ENCODE peak calls at places on chromosomes 1 and 21, in seven cellular contexts. W, U, I, J, S, L and E are unnamed samples. For H3K9me3 and H3K36me3, the result is how much of the 10 kb centered on the place peaks cover.

GRCh38 chr1:158793604-158794003 is 12.6 kb upstream of the OR6N2 start:
- DNase-seq in I (no peak), W (no peak), S (no peak), L (no peak), U (no peak), J (no peak), E (no peak)

GRCh38 chr1:7885513-7886298 is 32.8 kb upstream of the UTS2 start:
- DNase-seq in W (no peak), J (peak), L (no peak), U (peak), S (no peak), I (peak), E (no peak)

GRCh38 chr21:46295177-46295711 is 9.1 kb downstream of the YBEY start:
- DNase-seq in J (no peak), W (no peak), U (no peak), L (peak), S (peak), I (no peak), E (peak)

GRCh38 chr1:114718661-114719423 is 2.3 kb upstream of the NRAS start:
- DNase-seq in L (peak), W (no peak), J (no peak), I (no peak), S (peak), U (no peak), E (peak)

GRCh38 chr1:5141750-5142149 is 487.3 kb downstream of the AJAP1 start:
- DNase-seq in L (no peak), U (no peak), S (no peak), W (no peak), I (no peak), J (peak), E (no peak)

GRCh38 chr1:162011337-162012012 is 12.2 kb downstream of the OLFML2B start:
- DNase-seq in I (peak), W (no peak), S (no peak), J (no peak), U (no peak), L (peak), E (peak)

GRCh38 chr21:39134288-39134810 is 48.9 kb downstream of the PSMG1 start:
- DNase-seq in W (no peak), I (no peak), L (no peak), S (no peak), J (no peak), U (no peak), E (no peak)

GRCh38 chr1:224881762-224882211 is 47.7 kb upstream of the DNAH14 start:
- DNase-seq in S (no peak), L (no peak), I (no peak), J (no peak), U (no peak), W (no peak), E (no peak)

GRCh38 chr1:95117207-95118018 is at the start of gene TLCD4:
- DNase-seq in L (peak), W (no peak), S (peak), I (peak), U (peak), J (peak), E (peak)

GRCh38 chr21:41217656-41218380 is 49.9 kb downstream of the BACE2 start:
- DNase-seq in W (no peak), J (no peak), S (peak), L (peak), U (no peak), I (no peak), E (peak)

GRCh38 chr1:97412155-97412554 is 508.7 kb downstream of the DPYD start:
- DNase-seq in J (no peak), U (no peak), W (no peak), L (peak), S (peak), I (no peak), E (no peak)

GRCh38 chr1:125064481-125064880 is 3879.7 kb downstream of the SRGAP2C start:
- DNase-seq in J (no peak), L (no peak), I (no peak), U (no peak), S (no peak), W (no peak), E (no peak)

GRCh38 chr1:209527993-209528392 is 55.5 kb upstream of the CAMK1G start:
- DNase-seq in J (peak), L (no peak), W (no peak), I (no peak), U (no peak), S (peak), E (no peak)

GRCh38 chr1:67338642-67339041 is 31.0 kb downstream of the IL12RB2 start:
- DNase-seq in S (no peak), J (no peak), U (no peak), W (no peak), L (no peak), I (no peak), E (no peak)

GRCh38 chr1:83682132-83682531 is 316.8 kb downstream of the TTLL7 start:
- DNase-seq in J (no peak), W (no peak), U (no peak), L (no peak), I (no peak), S (no peak), E (no peak)

GRCh38 chr1:166695115-166695514 is 144.2 kb upstream of the POGK start:
- DNase-seq in L (no peak), U (no peak), W (no peak), I (no peak), S (no peak), J (no peak), E (no peak)

GRCh38 chr21:42238185-42238934 is 19.4 kb downstream of the ABCG1 start:
- DNase-seq in I (no peak), S (no peak), W (no peak), U (no peak), J (no peak), L (no peak), E (no peak)

GRCh38 chr1:19307804-19308508 is 4.0 kb downstream of the AKR7A2 start:
- DNase-seq in U (no peak), I (no peak), S (no peak), L (no peak), W (no peak), J (no peak), E (no peak)

GRCh38 chr1:62228883-62229187 is 34.2 kb downstream of the L1TD1 start:
- DNase-seq in L (no peak), J (no peak), S (no peak), U (no peak), I (no peak), W (no peak), E (no peak)

GRCh38 chr1:99650773-99651437 is 5.0 kb downstream of the PALMD start:
- DNase-seq in W (no peak), L (no peak), S (peak), J (no peak), U (no peak), I (no peak), E (no peak)

GRCh38 chr1:12189328-12189682 is 22.5 kb downstream of the TNFRSF1B start:
- DNase-seq in U (no peak), S (no peak), L (no peak), J (no peak), W (no peak), I (no peak), E (no peak)

GRCh38 chr1:12052997-12053686 is 10.0 kb upstream of the TNFRSF8 start:
- DNase-seq in J (peak), U (no peak), W (no peak), S (no peak), I (no peak), L (no peak), E (peak)

GRCh38 chr1:181153634-181153961 is 65.1 kb downstream of the IER5 start:
- DNase-seq in W (no peak), S (no peak), U (no peak), I (no peak), J (no peak), L (no peak), E (no peak)

GRCh38 chr1:181155339-181155738 is 66.8 kb downstream of the IER5 start:
- DNase-seq in U (no peak), J (no peak), L (no peak), W (no peak), S (no peak), I (no peak), E (no peak)

GRCh38 chr1:181151378-181152326 is 63.2 kb downstream of the IER5 start:
- DNase-seq in S (peak), I (no peak), W (no peak), J (no peak), U (no peak), L (peak), E (no peak)

GRCh38 chr1:181150842-181151241 is 62.3 kb downstream of the IER5 start:
- DNase-seq in J (no peak), W (no peak), S (no peak), I (no peak), L (no peak), U (no peak), E (no peak)

GRCh38 chr1:181152892-181153633 is 64.6 kb downstream of the IER5 start:
- DNase-seq in W (no peak), U (no peak), L (peak), J (peak), S (peak), I (peak), E (peak)
- H3K4me3 ChIP-seq in W (no peak), U (no peak), L (no peak), J (no peak), S (no peak), I (peak), E (no peak)

GRCh38 chr1:152228831-152229230 is 4.8 kb upstream of the HRNR start:
- DNase-seq in S (no peak), L (no peak), W (no peak), J (no peak), I (no peak), U (no peak), E (no peak)

GRCh38 chr1:152220166-152221163 is 3.5 kb downstream of the HRNR start:
- DNase-seq in W (no peak), U (no peak), L (no peak), J (no peak), I (no peak), S (no peak), E (no peak)

GRCh38 chr1:152227310-152227928 is 3.4 kb upstream of the HRNR start:
- DNase-seq in U (no peak), S (no peak), J (no peak), I (no peak), W (no peak), L (peak), E (no peak)

GRCh38 chr1:152225678-152226077 is 1.7 kb upstream of the HRNR start:
- DNase-seq in L (no peak), W (no peak), I (no peak), S (no peak), U (no peak), J (no peak), E (no peak)

GRCh38 chr1:152224093-152224492 is at the start of gene HRNR:
- DNase-seq in L (no peak), S (no peak), U (no peak), J (no peak), W (no peak), I (no peak), E (no peak)
- H3K9me3 ChIP-seq in L (under half), S (under half), U (under half), J (under half), W (under half), I (under half), E (under half)

DNA sequence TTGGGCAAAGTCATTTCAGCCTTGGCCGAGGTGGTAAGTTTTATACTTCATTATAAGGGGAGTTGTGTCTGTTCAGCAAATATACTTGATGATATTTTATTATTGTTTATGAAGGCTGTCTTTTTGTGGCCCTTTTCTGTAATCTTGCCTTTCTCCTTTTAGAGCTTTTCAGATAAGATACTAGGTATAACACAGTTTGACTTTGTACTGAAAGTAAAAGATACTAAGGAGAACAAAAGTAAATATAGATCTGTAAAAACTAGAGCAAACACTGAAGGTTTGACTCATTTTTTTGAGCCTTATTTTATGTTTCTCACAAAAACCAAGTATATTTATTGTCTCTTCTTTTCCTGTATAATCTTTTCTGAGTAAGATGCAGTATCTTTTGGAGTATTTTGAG is 61.9 kb downstream of the KIF1B start:
- DNase-seq in W (no peak), I (no peak), S (no peak), L (no peak), J (no peak), U (no peak), E (no peak)
- H3K36me3 ChIP-seq in W (under half), I (half or more), S (under half), L (under half), J (under half), U (under half), E (under half)

GRCh38 chr1:34792868-34793727 is at the start of gene GJA4:
- DNase-seq in I (no peak), J (no peak), L (no peak), U (no peak), W (no peak), S (no peak), E (no peak)
- H3K4me3 ChIP-seq in I (peak), J (no peak), L (no peak), U (no peak), W (peak), S (no peak), E (no peak)

GRCh38 chr21:21213297-21213696 is 215.1 kb downstream of the NCAM2 start:
- DNase-seq in U (no peak), J (no peak), S (peak), L (peak), W (no peak), I (no peak), E (no peak)
- H3K9me3 ChIP-seq in U (under half), J (under half), S (under half), L (under half), W (under half), I (under half), E (under half)

GRCh38 chr21:33246963-33247362 is 17.2 kb downstream of the IFNAR2 start:
- DNase-seq in U (no peak), I (no peak), L (no peak), S (no peak), J (no peak), W (no peak), E (no peak)

GRCh38 chr21:33255404-33255803 is 10.8 kb upstream of the IL10RB start:
- DNase-seq in L (no peak), U (no peak), W (no peak), J (no peak), S (no peak), I (no peak), E (no peak)

GRCh38 chr21:33254766-33255165 is 11.4 kb upstream of the IL10RB start:
- DNase-seq in S (no peak), U (no peak), W (no peak), I (no peak), J (no peak), L (no peak), E (no peak)

GRCh38 chr21:33247596-33247995 is 17.9 kb downstream of the IFNAR2 start:
- DNase-seq in J (no peak), U (no peak), L (no peak), W (no peak), S (no peak), I (no peak), E (no peak)

DNA sequence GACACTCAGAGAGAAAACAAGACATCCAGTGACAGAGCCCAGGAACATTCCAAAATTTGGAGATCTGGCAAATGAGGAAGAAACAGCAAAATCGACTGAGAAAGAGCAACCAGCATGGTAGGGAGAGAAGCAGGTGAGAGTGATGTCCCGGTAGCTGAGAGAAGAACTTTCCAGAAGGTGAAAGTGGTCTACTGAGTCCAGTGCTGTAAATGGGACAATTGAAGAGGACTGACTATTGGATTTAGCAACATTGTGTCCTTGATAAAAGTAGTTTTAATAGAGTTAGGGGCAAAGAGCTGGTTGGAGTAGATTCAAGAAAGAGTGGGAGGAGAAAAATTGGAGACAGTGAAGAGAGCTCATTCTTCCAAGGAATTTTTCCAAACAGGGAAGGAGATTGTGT is 15.0 kb upstream of the IL10RB start:
- DNase-seq in J (no peak), U (no peak), L (no peak), S (no peak), W (no peak), I (no peak), E (no peak)
- H3K36me3 ChIP-seq in J (under half), U (under half), L (under half), S (under half), W (under half), I (half or more), E (under half)

GRCh38 chr1:232307299-232307698 is 322.6 kb downstream of the SIPA1L2 start:
- DNase-seq in U (no peak), L (no peak), W (no peak), J (no peak), S (no peak), I (no peak), E (peak)

GRCh38 chr1:232303221-232303620 is 326.7 kb downstream of the SIPA1L2 start:
- DNase-seq in W (no peak), S (peak), U (no peak), I (no peak), J (no peak), L (no peak), E (no peak)

GRCh38 chr1:232308616-232309015 is 321.3 kb downstream of the SIPA1L2 start:
- DNase-seq in J (no peak), I (no peak), U (no peak), S (no peak), W (no peak), L (no peak), E (no peak)

GRCh38 chr1:232305020-232305419 is 324.9 kb downstream of the SIPA1L2 start:
- DNase-seq in J (no peak), I (peak), S (no peak), W (no peak), L (no peak), U (no peak), E (no peak)

DNA sequence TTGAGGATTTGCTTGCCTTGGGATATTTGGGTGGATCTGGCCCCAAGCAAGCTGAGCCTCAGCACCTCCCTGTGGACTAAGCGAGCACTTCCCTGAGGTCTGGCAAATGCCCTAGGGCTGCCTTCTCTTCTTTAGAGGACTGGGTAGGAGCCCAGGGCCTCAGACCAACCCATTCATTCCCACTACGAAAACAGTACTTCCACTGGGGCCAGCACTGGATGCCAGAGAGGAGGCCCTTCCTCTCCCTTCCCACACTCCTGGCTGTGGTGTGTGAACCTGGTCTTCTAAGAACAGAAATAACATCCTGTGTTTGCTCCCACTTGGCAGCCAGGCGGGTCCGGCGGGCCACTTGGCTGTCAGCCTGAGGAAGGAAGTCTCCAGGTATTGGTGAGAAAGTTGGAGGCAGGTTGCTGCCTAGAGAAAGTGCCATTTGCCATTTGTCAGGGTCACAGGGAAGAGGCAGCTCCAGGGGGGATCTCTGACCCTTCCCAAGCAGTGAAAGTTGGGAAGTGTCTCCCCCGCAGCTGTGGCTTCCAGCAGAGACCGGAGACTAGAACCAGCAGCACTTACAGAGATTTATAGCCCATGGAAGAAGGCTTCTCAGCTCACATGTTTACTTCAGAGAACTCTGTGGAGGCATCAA is 323.5 kb downstream of the SIPA1L2 start:
- DNase-seq in U (no peak), I (peak), J (peak), L (no peak), S (no peak), W (no peak), E (peak)
- H3K4me3 ChIP-seq in U (no peak), I (no peak), J (no peak), L (no peak), S (no peak), W (no peak), E (no peak)